ENCODE peak calls at places on chromosome X, in four cellular contexts. Y is GM12878, L is HepG2, S is K562. O is an unnamed sample.

GRCh38 chrX:129823115-129823514 is 20.6 kb downstream of the ZDHHC9 start:
- DNase-seq in Y (no peak), L (no peak), S (peak; percentile 49), O (no peak)

GRCh38 chrX:77446840-77447239 is 349 bp upstream of the FGF16 start:
- DNase-seq in Y (no peak), L (no peak), S (no peak), O (no peak)

GRCh38 chrX:78493180-78493579 is 165.8 kb upstream of the CYSLTR1 start:
- DNase-seq in Y (no peak), L (no peak), S (no peak), O (no peak)

GRCh38 chrX:82218361-82218760 is 1016.5 kb downstream of the SH3BGRL start:
- DNase-seq in Y (peak; percentile 1), L (peak; percentile 0), S (peak; percentile 2), O (no peak)

GRCh38 chrX:48025561-48025960 is 18.8 kb downstream of the SPACA5 start:
- DNase-seq in Y (peak; percentile 28), L (peak; percentile 56), S (peak; percentile 48), O (peak; percentile 64)

GRCh38 chrX:129842510-129843208 is 1.0 kb downstream of the ZDHHC9 start:
- DNase-seq in Y (no peak), L (peak; percentile 21), S (no peak), O (no peak)

GRCh38 chrX:1453951-1454785 is 1.5 kb upstream of the ASMTL start:
- DNase-seq in Y (no peak), L (peak; percentile 70), S (peak; percentile 66), O (peak; percentile 36)

GRCh38 chrX:45344597-45344996 is 143.9 kb upstream of the DIPK2B start:
- DNase-seq in Y (no peak), L (no peak), S (no peak), O (no peak)

GRCh38 chrX:17833954-17834353 is 27.1 kb downstream of the RAI2 start:
- DNase-seq in Y (no peak), L (no peak), S (no peak), O (no peak)

GRCh38 chrX:2689773-2690666 is 1.1 kb upstream of the CD99 start:
- DNase-seq in Y (no peak), L (peak; percentile 78), S (no peak), O (no peak)

GRCh38 chrX:10545882-10546281 is 74.5 kb downstream of the MID1 start:
- DNase-seq in Y (no peak), L (no peak), S (no peak), O (no peak)

GRCh38 chrX:46203115-46203514 is 342.1 kb downstream of the ZNF674 start:
- DNase-seq in Y (no peak), L (no peak), S (no peak), O (no peak)

GRCh38 chrX:8867454-8867853 is 66.3 kb upstream of the FAM9A start:
- DNase-seq in Y (no peak), L (no peak), S (no peak), O (no peak)

GRCh38 chrX:53089224-53089842 is 4.6 kb upstream of the KANTR start:
- DNase-seq in Y (no peak), L (no peak), S (peak; percentile 38), O (peak; percentile 34)

GRCh38 chrX:96576358-96576757 is 108.3 kb upstream of the DIAPH2 start:
- DNase-seq in Y (no peak), L (no peak), S (no peak), O (no peak)

GRCh38 chrX:86379209-86379608 is 231.0 kb downstream of the DACH2 start:
- DNase-seq in Y (no peak), L (peak; percentile 78), S (no peak), O (no peak)

DNA sequence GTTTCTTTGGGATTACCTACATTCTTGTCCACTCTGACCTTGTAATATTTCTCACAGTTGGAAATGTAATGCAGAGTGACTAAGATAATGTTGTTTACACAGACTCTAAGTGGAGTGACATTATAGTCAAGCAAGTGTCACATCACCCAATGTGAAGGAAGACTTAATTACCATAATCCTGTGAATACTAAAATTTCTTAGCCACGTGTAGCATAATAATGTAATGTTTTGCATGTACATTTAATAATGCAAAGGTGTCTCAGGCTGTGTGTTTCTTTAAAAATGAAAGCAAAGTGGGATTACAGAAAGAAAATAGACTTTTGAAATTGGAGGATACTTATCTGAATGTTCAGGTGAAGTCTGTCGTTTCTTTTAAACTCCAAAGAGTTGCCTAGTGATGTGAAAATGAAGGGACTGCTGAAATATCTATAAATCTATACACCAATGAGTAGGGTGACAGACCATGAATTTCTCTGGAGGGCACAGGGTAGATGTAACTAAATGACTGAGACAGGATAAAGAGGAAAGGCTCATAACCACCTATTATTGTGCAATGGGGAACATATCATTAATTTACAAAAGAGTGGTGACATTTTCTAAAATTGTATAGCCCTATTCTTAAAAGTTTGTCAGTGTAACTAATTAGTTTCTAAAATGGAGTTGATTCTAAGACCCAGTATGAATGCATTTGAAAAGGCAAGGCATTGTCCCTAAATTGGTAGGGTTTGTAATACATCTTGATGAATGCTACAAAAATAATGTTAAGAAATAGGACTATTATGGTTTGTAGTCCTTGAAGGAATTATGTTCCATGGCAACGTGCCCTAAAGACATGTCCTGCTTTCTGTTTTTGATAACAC is 235.7 kb downstream of the DACH2 start:
- DNase-seq in Y (no peak), L (no peak), S (no peak), O (no peak)
- TF ChIP-seq CEBPB in Y (no peak), L (no peak), S (no peak), O (no peak)

GRCh38 chrX:11558972-11559371 is 106.7 kb downstream of the ARHGAP6 start:
- DNase-seq in Y (no peak), L (peak; percentile 24), S (peak; percentile 61), O (peak; percentile 15)
- TF ChIP-seq JUND in Y (no peak), L (no peak), S (peak; percentile 12), O (no peak)

GRCh38 chrX:23666282-23666681 is 1.0 kb upstream of the PRDX4 start:
- DNase-seq in Y (no peak), L (no peak), S (no peak), O (no peak)

GRCh38 chrX:23662853-23663252 is 4.4 kb upstream of the PRDX4 start:
- DNase-seq in Y (peak; percentile 31), L (no peak), S (no peak), O (no peak)

GRCh38 chrX:23668335-23668734 is 1.0 kb downstream of the PRDX4 start:
- DNase-seq in Y (peak; percentile 24), L (no peak), S (no peak), O (no peak)

GRCh38 chrX:23662187-23662586 is 5.1 kb upstream of the PRDX4 start:
- DNase-seq in Y (peak; percentile 42), L (no peak), S (no peak), O (no peak)

GRCh38 chrX:23667239-23668177 is at the start of gene PRDX4:
- DNase-seq in Y (peak; percentile 56), L (peak; percentile 75), S (peak; percentile 94), O (peak; percentile 67)
- TF ChIP-seq REST in Y (no peak), L (no peak), S (peak; percentile 20), O (no peak)

DNA sequence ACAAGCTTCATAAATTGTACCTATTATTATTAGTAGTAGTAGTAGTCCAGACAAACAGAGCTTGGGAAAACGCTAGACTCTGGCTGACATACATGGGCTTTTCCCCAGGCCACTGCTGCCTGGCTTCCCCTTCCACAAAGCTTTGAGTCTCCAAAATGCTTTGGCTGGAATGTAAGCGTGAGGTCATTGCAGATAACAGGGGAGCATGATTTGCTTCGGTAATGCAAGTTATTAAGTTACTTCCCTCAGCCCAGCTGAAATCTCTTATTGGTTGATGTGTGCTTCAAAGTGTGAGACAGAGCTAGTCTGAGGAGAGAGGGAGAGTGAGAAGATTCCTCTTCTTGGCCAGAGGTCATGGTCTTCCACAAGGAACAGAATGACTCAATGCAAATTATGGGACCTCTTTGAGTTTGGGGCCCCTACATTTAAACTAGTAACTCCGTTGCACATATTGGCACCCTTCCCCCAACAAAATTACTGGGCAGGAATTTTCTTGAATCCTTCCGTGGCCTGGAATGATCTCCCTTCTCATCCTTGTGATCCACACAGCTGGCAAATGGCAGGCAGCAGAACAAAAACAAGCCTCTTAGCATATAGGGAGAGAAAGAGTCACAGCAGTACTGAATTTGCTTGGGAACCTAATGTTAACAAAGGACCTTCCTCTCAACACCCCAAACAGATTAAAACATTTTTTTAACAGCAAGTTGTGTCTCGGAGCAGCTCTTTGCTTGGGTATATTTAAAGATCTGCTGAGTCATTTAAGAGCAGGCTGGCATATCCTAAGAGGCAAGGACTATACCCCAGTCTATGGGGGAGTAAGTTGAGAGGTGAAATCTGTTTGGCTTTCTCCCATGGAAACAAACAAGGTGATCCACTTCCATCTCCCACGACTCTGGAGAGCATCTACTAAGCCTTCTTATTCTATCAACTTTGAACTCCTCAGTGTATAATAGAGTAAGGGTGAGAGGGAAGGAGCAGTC is 19.9 kb downstream of the AR start:
- DNase-seq in Y (no peak), L (no peak), S (no peak), O (no peak)
- TF ChIP-seq CEBPB in Y (no peak), L (no peak), S (no peak), O (no peak)

DNA sequence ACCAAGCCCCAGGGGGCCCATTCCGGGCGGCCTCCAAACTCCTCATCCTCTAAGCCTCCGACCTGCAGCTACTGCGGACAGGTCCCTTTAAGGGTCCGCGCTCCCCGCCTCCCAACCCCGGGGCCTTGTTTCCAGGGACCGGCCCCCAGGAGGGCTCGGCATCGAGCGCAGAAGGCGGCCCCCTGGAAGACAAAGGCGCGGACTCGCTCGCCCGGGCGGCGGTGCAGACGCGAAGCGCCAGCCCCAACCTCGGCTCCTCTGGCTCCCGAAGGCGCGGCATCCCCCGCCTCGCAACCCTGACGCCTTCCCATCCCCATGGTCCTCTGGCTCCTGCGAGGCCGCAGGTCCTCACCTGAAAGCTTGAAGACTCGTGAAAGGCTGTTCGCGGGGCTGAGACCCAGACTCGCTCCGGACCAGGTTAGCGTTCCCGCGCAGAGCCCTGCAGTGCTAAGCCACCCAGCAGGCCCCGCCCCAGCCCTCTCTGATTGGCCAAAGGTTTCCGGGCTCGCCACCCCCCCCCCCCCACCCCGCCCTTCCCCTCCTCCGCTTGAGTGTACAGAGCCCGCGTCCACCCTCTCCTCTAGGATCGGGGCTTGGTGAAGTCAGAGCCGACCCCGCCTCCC is at the start of gene TMSB15A:
- DNase-seq in Y (no peak), L (no peak), S (peak; percentile 82), O (no peak)
- TF ChIP-seq JUND in Y (no peak), L (no peak), S (no peak), O (no peak)

GRCh38 chrX:38799995-38800394 is 1.3 kb upstream of the MID1IP1 start:
- DNase-seq in Y (no peak), L (peak; percentile 12), S (no peak), O (no peak)
- TF ChIP-seq REST in Y (no peak), L (no peak), S (no peak), O (no peak)

GRCh38 chrX:142686653-142687283 is 339.0 kb upstream of the SPANXN4 start:
- DNase-seq in Y (no peak), L (no peak), S (no peak), O (no peak)

GRCh38 chrX:142688256-142688655 is 337.5 kb upstream of the SPANXN4 start:
- DNase-seq in Y (no peak), L (no peak), S (no peak), O (no peak)

GRCh38 chrX:142686206-142686605 is 339.5 kb upstream of the SPANXN4 start:
- DNase-seq in Y (no peak), L (no peak), S (no peak), O (no peak)
- TF ChIP-seq CEBPB in Y (no peak), L (no peak), S (no peak), O (no peak)